ENCODE peak calls at places on chromosomes 13 and 19, in five cellular contexts. One of them, this sample, is unnamed.

GRCh38 chr13:31722684-31723083 is 16.6 kb upstream of the RXFP2 start:
- DNase-seq in nucleus accumbens: no peak
- DNase-seq in stimulated activated CD4-positive, alpha-beta T cell treated with anti-CD3 and anti-CD28 coated beads, Interleukin-1b, Interleukin-23, amount 100 ng/mL, for 4 hours: no peak
- DNase-seq in NCI-H1694 treated with DMSO at 0.1 percent for 48 hours: no peak
- DNase-seq in NCI-H2171 treated with DMSO at 0.1 percent for 48 hours: no peak
- DNase-seq in this sample: no peak

GRCh38 chr13:108269601-108270328 is at the start of gene TNFSF13B:
- DNase-seq in nucleus accumbens: no peak
- DNase-seq in NCI-H2171 treated with DMSO at 0.1 percent for 48 hours: no peak
- DNase-seq in stimulated activated CD4-positive, alpha-beta T cell treated with anti-CD3 and anti-CD28 coated beads, Interleukin-1b, Interleukin-23, amount 100 ng/mL, for 4 hours: peak
- DNase-seq in NCI-H1694 treated with DMSO at 0.1 percent for 48 hours: no peak
- DNase-seq in this sample: no peak

GRCh38 chr13:22749626-22750025 is 431.2 kb upstream of the SGCG start:
- DNase-seq in NCI-H1694 treated with DMSO at 0.1 percent for 48 hours: no peak
- DNase-seq in NCI-H2171 treated with DMSO at 0.1 percent for 48 hours: no peak
- DNase-seq in nucleus accumbens: no peak
- DNase-seq in stimulated activated CD4-positive, alpha-beta T cell treated with anti-CD3 and anti-CD28 coated beads, Interleukin-1b, Interleukin-23, amount 100 ng/mL, for 4 hours: no peak
- DNase-seq in this sample: no peak

GRCh38 chr19:55667511-55667910 is 7.5 kb upstream of the EPN1 start:
- DNase-seq in nucleus accumbens: no peak
- DNase-seq in stimulated activated CD4-positive, alpha-beta T cell treated with anti-CD3 and anti-CD28 coated beads, Interleukin-1b, Interleukin-23, amount 100 ng/mL, for 4 hours: no peak
- DNase-seq in NCI-H2171 treated with DMSO at 0.1 percent for 48 hours: no peak
- DNase-seq in NCI-H1694 treated with DMSO at 0.1 percent for 48 hours: no peak
- DNase-seq in this sample: no peak

GRCh38 chr13:110140099-110140498 is 166.9 kb downstream of the COL4A1 start:
- DNase-seq in nucleus accumbens: no peak
- DNase-seq in NCI-H1694 treated with DMSO at 0.1 percent for 48 hours: no peak
- DNase-seq in NCI-H2171 treated with DMSO at 0.1 percent for 48 hours: no peak
- DNase-seq in stimulated activated CD4-positive, alpha-beta T cell treated with anti-CD3 and anti-CD28 coated beads, Interleukin-1b, Interleukin-23, amount 100 ng/mL, for 4 hours: no peak
- DNase-seq in this sample: no peak

GRCh38 chr13:27489456-27489855 is 39.1 kb upstream of the MTIF3 start:
- DNase-seq in NCI-H2171 treated with DMSO at 0.1 percent for 48 hours: peak
- DNase-seq in NCI-H1694 treated with DMSO at 0.1 percent for 48 hours: no peak
- DNase-seq in stimulated activated CD4-positive, alpha-beta T cell treated with anti-CD3 and anti-CD28 coated beads, Interleukin-1b, Interleukin-23, amount 100 ng/mL, for 4 hours: no peak
- DNase-seq in nucleus accumbens: no peak
- DNase-seq in this sample: no peak

GRCh38 chr13:113854238-113855011 is 9.5 kb downstream of the GAS6 start:
- DNase-seq in NCI-H1694 treated with DMSO at 0.1 percent for 48 hours: no peak
- DNase-seq in nucleus accumbens: no peak
- DNase-seq in NCI-H2171 treated with DMSO at 0.1 percent for 48 hours: no peak
- DNase-seq in stimulated activated CD4-positive, alpha-beta T cell treated with anti-CD3 and anti-CD28 coated beads, Interleukin-1b, Interleukin-23, amount 100 ng/mL, for 4 hours: no peak
- DNase-seq in this sample: no peak

GRCh38 chr13:96898212-96898611 is 96.1 kb downstream of the OXGR1 start:
- DNase-seq in NCI-H2171 treated with DMSO at 0.1 percent for 48 hours: no peak
- DNase-seq in stimulated activated CD4-positive, alpha-beta T cell treated with anti-CD3 and anti-CD28 coated beads, Interleukin-1b, Interleukin-23, amount 100 ng/mL, for 4 hours: no peak
- DNase-seq in NCI-H1694 treated with DMSO at 0.1 percent for 48 hours: no peak
- DNase-seq in nucleus accumbens: no peak
- DNase-seq in this sample: no peak

GRCh38 chr13:20313896-20314295 is 81.8 kb upstream of the GJB6 start:
- DNase-seq in nucleus accumbens: no peak
- DNase-seq in stimulated activated CD4-positive, alpha-beta T cell treated with anti-CD3 and anti-CD28 coated beads, Interleukin-1b, Interleukin-23, amount 100 ng/mL, for 4 hours: no peak
- DNase-seq in NCI-H1694 treated with DMSO at 0.1 percent for 48 hours: no peak
- DNase-seq in NCI-H2171 treated with DMSO at 0.1 percent for 48 hours: no peak
- DNase-seq in this sample: no peak

GRCh38 chr13:28467886-28468519 is 26.9 kb downstream of the FLT1 start:
- DNase-seq in NCI-H2171 treated with DMSO at 0.1 percent for 48 hours: no peak
- DNase-seq in NCI-H1694 treated with DMSO at 0.1 percent for 48 hours: peak
- DNase-seq in stimulated activated CD4-positive, alpha-beta T cell treated with anti-CD3 and anti-CD28 coated beads, Interleukin-1b, Interleukin-23, amount 100 ng/mL, for 4 hours: no peak
- DNase-seq in nucleus accumbens: no peak
- DNase-seq in this sample: no peak

GRCh38 chr19:38647966-38648788 is 728 bp downstream of the ACTN4 start:
- DNase-seq in NCI-H1694 treated with DMSO at 0.1 percent for 48 hours: no peak
- DNase-seq in nucleus accumbens: no peak
- DNase-seq in NCI-H2171 treated with DMSO at 0.1 percent for 48 hours: peak
- DNase-seq in stimulated activated CD4-positive, alpha-beta T cell treated with anti-CD3 and anti-CD28 coated beads, Interleukin-1b, Interleukin-23, amount 100 ng/mL, for 4 hours: no peak
- DNase-seq in this sample: no peak

GRCh38 chr19:38805180-38805579 is 7.6 kb downstream of the LGALS4 start:
- DNase-seq in NCI-H1694 treated with DMSO at 0.1 percent for 48 hours: no peak
- DNase-seq in NCI-H2171 treated with DMSO at 0.1 percent for 48 hours: no peak
- DNase-seq in stimulated activated CD4-positive, alpha-beta T cell treated with anti-CD3 and anti-CD28 coated beads, Interleukin-1b, Interleukin-23, amount 100 ng/mL, for 4 hours: no peak
- DNase-seq in nucleus accumbens: no peak
- DNase-seq in this sample: no peak

GRCh38 chr19:46926201-46927071 is 65.6 kb downstream of the ARHGAP35 start:
- DNase-seq in nucleus accumbens: peak
- DNase-seq in NCI-H1694 treated with DMSO at 0.1 percent for 48 hours: no peak
- DNase-seq in stimulated activated CD4-positive, alpha-beta T cell treated with anti-CD3 and anti-CD28 coated beads, Interleukin-1b, Interleukin-23, amount 100 ng/mL, for 4 hours: no peak
- DNase-seq in NCI-H2171 treated with DMSO at 0.1 percent for 48 hours: peak
- DNase-seq in this sample: no peak

GRCh38 chr19:30662211-30662861 is 290.2 kb downstream of the ZNF536 start:
- DNase-seq in nucleus accumbens: no peak
- DNase-seq in NCI-H1694 treated with DMSO at 0.1 percent for 48 hours: no peak
- DNase-seq in NCI-H2171 treated with DMSO at 0.1 percent for 48 hours: peak
- DNase-seq in stimulated activated CD4-positive, alpha-beta T cell treated with anti-CD3 and anti-CD28 coated beads, Interleukin-1b, Interleukin-23, amount 100 ng/mL, for 4 hours: no peak
- DNase-seq in this sample: no peak

GRCh38 chr13:75458696-75459422 is 23.1 kb downstream of the TBC1D4 start:
- DNase-seq in NCI-H1694 treated with DMSO at 0.1 percent for 48 hours: no peak
- DNase-seq in NCI-H2171 treated with DMSO at 0.1 percent for 48 hours: peak
- DNase-seq in nucleus accumbens: no peak
- DNase-seq in stimulated activated CD4-positive, alpha-beta T cell treated with anti-CD3 and anti-CD28 coated beads, Interleukin-1b, Interleukin-23, amount 100 ng/mL, for 4 hours: no peak
- DNase-seq in this sample: no peak

GRCh38 chr13:98293103-98293502 is 116.0 kb upstream of the RNF113B start:
- DNase-seq in NCI-H1694 treated with DMSO at 0.1 percent for 48 hours: no peak
- DNase-seq in NCI-H2171 treated with DMSO at 0.1 percent for 48 hours: no peak
- DNase-seq in nucleus accumbens: no peak
- DNase-seq in stimulated activated CD4-positive, alpha-beta T cell treated with anti-CD3 and anti-CD28 coated beads, Interleukin-1b, Interleukin-23, amount 100 ng/mL, for 4 hours: no peak
- DNase-seq in this sample: no peak

GRCh38 chr19:7709932-7710460 is 8.1 kb upstream of the FCER2 start:
- DNase-seq in stimulated activated CD4-positive, alpha-beta T cell treated with anti-CD3 and anti-CD28 coated beads, Interleukin-1b, Interleukin-23, amount 100 ng/mL, for 4 hours: no peak
- DNase-seq in nucleus accumbens: no peak
- DNase-seq in NCI-H2171 treated with DMSO at 0.1 percent for 48 hours: no peak
- DNase-seq in NCI-H1694 treated with DMSO at 0.1 percent for 48 hours: no peak
- DNase-seq in this sample: no peak

GRCh38 chr19:17424743-17425365 is 5.0 kb downstream of the MVB12A start:
- DNase-seq in NCI-H1694 treated with DMSO at 0.1 percent for 48 hours: peak
- DNase-seq in NCI-H2171 treated with DMSO at 0.1 percent for 48 hours: no peak
- DNase-seq in stimulated activated CD4-positive, alpha-beta T cell treated with anti-CD3 and anti-CD28 coated beads, Interleukin-1b, Interleukin-23, amount 100 ng/mL, for 4 hours: no peak
- DNase-seq in nucleus accumbens: no peak
- DNase-seq in this sample: peak

GRCh38 chr13:98997738-98998641 is 20.1 kb upstream of the DOCK9 start:
- DNase-seq in NCI-H2171 treated with DMSO at 0.1 percent for 48 hours: peak
- DNase-seq in nucleus accumbens: no peak
- DNase-seq in NCI-H1694 treated with DMSO at 0.1 percent for 48 hours: no peak
- DNase-seq in stimulated activated CD4-positive, alpha-beta T cell treated with anti-CD3 and anti-CD28 coated beads, Interleukin-1b, Interleukin-23, amount 100 ng/mL, for 4 hours: no peak
- DNase-seq in this sample: no peak

GRCh38 chr19:17794731-17795494 is at the start of gene B3GNT3:
- DNase-seq in NCI-H2171 treated with DMSO at 0.1 percent for 48 hours: peak
- DNase-seq in nucleus accumbens: no peak
- DNase-seq in NCI-H1694 treated with DMSO at 0.1 percent for 48 hours: no peak
- DNase-seq in stimulated activated CD4-positive, alpha-beta T cell treated with anti-CD3 and anti-CD28 coated beads, Interleukin-1b, Interleukin-23, amount 100 ng/mL, for 4 hours: no peak
- DNase-seq in this sample: no peak

GRCh38 chr19:49560358-49560900 is 19.9 kb downstream of the NOSIP start:
- DNase-seq in NCI-H1694 treated with DMSO at 0.1 percent for 48 hours: no peak
- DNase-seq in nucleus accumbens: peak
- DNase-seq in NCI-H2171 treated with DMSO at 0.1 percent for 48 hours: no peak
- DNase-seq in stimulated activated CD4-positive, alpha-beta T cell treated with anti-CD3 and anti-CD28 coated beads, Interleukin-1b, Interleukin-23, amount 100 ng/mL, for 4 hours: no peak
- DNase-seq in this sample: no peak